ENCODE peak calls at places on chromosomes 12 and 14, in seven cellular contexts. D is aorta, M is erythroblast, U is A172, X is hypothalamus, J is caudate nucleus, K is HS-5. L is an unnamed sample.

GRCh38 chr12:77925536-77926108 is 94.9 kb downstream of the NAV3 start:
- DNase-seq in M (peak; percentile 67), U (peak; percentile 93), D (peak; percentile 77), X (peak; percentile 77), J (peak; percentile 75), K (peak; percentile 85), L (peak; percentile 46)

GRCh38 chr14:20456971-20457370 is 1.9 kb downstream of the APEX1 start:
- DNase-seq in M (no peak), J (no peak), X (no peak), D (peak; percentile 63), K (no peak), U (no peak), L (no peak)

GRCh38 chr12:47813491-47814196 is 6.1 kb downstream of the HDAC7 start:
- DNase-seq in M (no peak), J (no peak), U (peak; percentile 37), K (no peak), X (no peak), D (no peak), L (no peak)

GRCh38 chr14:21915814-21916213 is 242.2 kb upstream of the OR4E1 start:
- DNase-seq in X (no peak), M (no peak), J (no peak), U (no peak), K (no peak), D (no peak), L (no peak)

GRCh38 chr12:19039515-19039914 is 90.0 kb upstream of the PLEKHA5 start:
- DNase-seq in M (no peak), U (no peak), D (no peak), K (no peak), J (no peak), X (no peak), L (no peak)

GRCh38 chr12:69354561-69355187 is 4.9 kb upstream of the YEATS4 start:
- DNase-seq in M (peak; percentile 60), J (no peak), U (no peak), X (no peak), D (no peak), K (no peak), L (no peak)

GRCh38 chr14:74240794-74241610 is 1.8 kb downstream of the VSX2 start:
- DNase-seq in J (no peak), D (peak; percentile 78), X (no peak), M (no peak), U (no peak), K (no peak), L (no peak)

GRCh38 chr14:100072783-100073346 is 7.6 kb downstream of the EVL start:
- DNase-seq in U (no peak), D (no peak), K (no peak), J (no peak), M (peak; percentile 54), X (no peak), L (no peak)

GRCh38 chr12:121628037-121628436 is 1.7 kb downstream of the ORAI1 start:
- DNase-seq in D (no peak), M (peak; percentile 47), J (no peak), U (no peak), X (no peak), K (no peak), L (no peak)

GRCh38 chr14:74065746-74066575 is 18.3 kb downstream of the ALDH6A1 start:
- DNase-seq in X (no peak), D (no peak), K (no peak), J (no peak), M (peak; percentile 25), U (no peak), L (no peak)

GRCh38 chr12:32532951-32533350 is 133.6 kb downstream of the FGD4 start:
- DNase-seq in X (no peak), J (no peak), K (no peak), U (no peak), D (no peak), M (no peak), L (no peak)

GRCh38 chr14:71103662-71104484 is 196.6 kb downstream of the PCNX1 start:
- DNase-seq in J (no peak), M (peak; percentile 73), D (no peak), K (no peak), X (no peak), U (peak; percentile 43), L (peak; percentile 92)

GRCh38 chr12:108040968-108041367 is 88.1 kb upstream of the WSCD2 start:
- DNase-seq in J (no peak), M (no peak), X (no peak), D (no peak), U (no peak), K (no peak), L (no peak)

GRCh38 chr12:30533518-30533917 is 162.2 kb downstream of the IPO8 start:
- DNase-seq in J (no peak), U (no peak), D (no peak), K (no peak), X (no peak), M (no peak), L (no peak)

GRCh38 chr14:54738009-54738408 is 164.6 kb downstream of the GCH1 start:
- DNase-seq in K (no peak), J (no peak), U (no peak), D (no peak), M (no peak), X (no peak), L (no peak)

GRCh38 chr12:1429980-1430379 is 164.4 kb downstream of the FBXL14 start:
- DNase-seq in K (peak; percentile 82), D (no peak), M (no peak), X (no peak), J (no peak), U (peak; percentile 8), L (peak; percentile 54)

GRCh38 chr12:47882796-47883546 is 21.8 kb downstream of the VDR start:
- DNase-seq in K (no peak), X (no peak), U (no peak), J (no peak), D (no peak), M (no peak), L (no peak)

GRCh38 chr12:114241973-114242434 is 163.9 kb downstream of the TBX5 start:
- DNase-seq in U (peak; percentile 58), D (no peak), M (peak; percentile 30), X (no peak), K (no peak), J (no peak), L (no peak)

L was measured in HTR-8/SVneo.